ENCODE peak calls at places on chromosomes 5 and 9, in nine cellular contexts. K is spleen; Q is HT1080; G is SJSA1; O is activated naive CD4-positive, alpha-beta T cell treated with Interleukin-2 at 50 U/mL for 16 hours; S is head of caudate nucleus; V is DMS153; W is NCI-H345; M is HL-60. R is an unnamed sample.

GRCh38 chr5:138246334-138246733 is 28.1 kb downstream of the GFRA3 start:
- DNase-seq in V (no peak), W (no peak), S (no peak), O (no peak), M (no peak), Q (no peak), K (no peak), G (no peak), R (no peak)

GRCh38 chr9:122179054-122179689 is 19.5 kb downstream of the MORN5 start:
- DNase-seq in V (no peak), G (no peak), W (no peak), M (no peak), K (no peak), O (no peak), Q (no peak), S (no peak), R (no peak)

GRCh38 chr5:177478711-177479646 is 5.5 kb upstream of the DBN1 start:
- DNase-seq in G (no peak), W (no peak), Q (no peak), M (peak), O (peak), V (no peak), K (peak), S (no peak), R (peak)

GRCh38 chr9:133990366-133991210 is 1.5 kb downstream of the VAV2 start:
- DNase-seq in K (peak), V (no peak), S (no peak), G (peak), W (peak), M (no peak), Q (peak), O (no peak), R (no peak)

GRCh38 chr5:138819065-138819464 is 56.1 kb downstream of the LRRTM2 start:
- DNase-seq in V (no peak), Q (no peak), W (no peak), O (no peak), K (no peak), G (no peak), M (no peak), S (peak), R (no peak)

GRCh38 chr5:173035904-173036707 is 20.0 kb upstream of the CREBRF start:
- DNase-seq in W (no peak), Q (no peak), G (no peak), V (no peak), K (no peak), O (peak), M (no peak), S (no peak), R (peak)

GRCh38 chr9:35367451-35367850 is 122.5 kb upstream of the RUSC2 start:
- DNase-seq in W (no peak), Q (peak), M (no peak), G (peak), O (no peak), S (no peak), V (no peak), K (no peak), R (no peak)

GRCh38 chr5:43305948-43306563 is 7.2 kb downstream of the HMGCS1 start:
- DNase-seq in V (peak), M (peak), G (no peak), W (peak), K (no peak), S (no peak), Q (peak), O (no peak), R (no peak)

GRCh38 chr9:618478-618877 is 223.0 kb upstream of the DMRT1 start:
- DNase-seq in W (no peak), O (no peak), V (no peak), M (no peak), Q (peak), S (no peak), G (no peak), K (no peak), R (no peak)

GRCh38 chr9:4569101-4569500 is 78.8 kb downstream of the SLC1A1 start:
- DNase-seq in G (no peak), K (no peak), S (no peak), W (no peak), O (no peak), V (no peak), Q (no peak), M (no peak), R (no peak)

GRCh38 chr5:29990681-29991080 is 1202.8 kb upstream of the CDH6 start:
- DNase-seq in O (no peak), M (no peak), S (no peak), Q (no peak), W (no peak), V (no peak), G (no peak), K (no peak), R (no peak)

GRCh38 chr5:91271999-91272398 is 111.1 kb downstream of the ARRDC3 start:
- DNase-seq in W (no peak), V (no peak), G (no peak), O (no peak), Q (no peak), S (no peak), K (no peak), M (no peak), R (no peak)

GRCh38 chr5:93721045-93721444 is 20.4 kb downstream of the POU5F2 start:
- DNase-seq in Q (no peak), W (no peak), K (no peak), S (no peak), O (no peak), G (no peak), V (no peak), M (no peak), R (no peak)

GRCh38 chr5:74413403-74414060 is 227.0 kb downstream of the ENC1 start:
- DNase-seq in K (no peak), G (no peak), Q (no peak), V (no peak), W (no peak), O (no peak), S (no peak), M (no peak), R (no peak)

GRCh38 chr5:166117744-166118072 is 2173.7 kb upstream of the WWC1 start:
- DNase-seq in O (no peak), W (no peak), G (no peak), K (no peak), Q (no peak), V (no peak), M (no peak), S (no peak), R (no peak)

GRCh38 chr5:170986598-170986997 is 124.8 kb downstream of the RANBP17 start:
- DNase-seq in M (no peak), V (no peak), Q (no peak), S (no peak), G (no peak), O (no peak), K (no peak), W (no peak), R (no peak)

GRCh38 chr5:84091400-84091799 is 293.3 kb downstream of the EDIL3 start:
- DNase-seq in K (no peak), V (no peak), G (no peak), O (no peak), S (no peak), W (peak), M (no peak), Q (no peak), R (no peak)

GRCh38 chr5:180586870-180587269 is 4.4 kb downstream of the SCGB3A1 start:
- DNase-seq in S (no peak), G (no peak), W (no peak), Q (no peak), M (no peak), O (no peak), K (no peak), V (no peak), R (no peak)

GRCh38 chr5:57538341-57538955 is 55.8 kb upstream of the ACTBL2 start:
- DNase-seq in M (no peak), K (no peak), O (no peak), W (no peak), G (peak), Q (peak), V (peak), S (peak), R (no peak)

GRCh38 chr5:78527054-78527884 is 121.3 kb downstream of the LHFPL2 start:
- DNase-seq in M (no peak), K (no peak), O (no peak), W (no peak), S (no peak), G (peak), V (no peak), Q (peak), R (peak)

GRCh38 chr5:85375525-85375924 is 990.8 kb upstream of the EDIL3 start:
- DNase-seq in K (no peak), M (no peak), G (no peak), W (no peak), O (no peak), S (no peak), V (no peak), Q (no peak), R (no peak)

GRCh38 chr9:127358023-127358535 is 38.9 kb upstream of the SLC2A8 start:
- DNase-seq in V (no peak), W (no peak), G (no peak), Q (no peak), K (no peak), O (no peak), M (peak), S (no peak), R (no peak)

GRCh38 chr9:99445377-99445891 is 223.4 kb downstream of the SEC61B start:
- DNase-seq in O (no peak), W (no peak), Q (peak), M (no peak), K (no peak), V (no peak), G (peak), S (peak), R (no peak)

GRCh38 chr9:35844628-35845301 is 15.7 kb downstream of the TMEM8B start:
- DNase-seq in M (peak), G (peak), O (no peak), Q (peak), K (no peak), V (peak), S (no peak), W (no peak), R (peak)

GRCh38 chr5:473344-474192 is 30.6 kb downstream of the EXOC3 start:
- DNase-seq in O (peak), W (peak), M (no peak), K (no peak), G (no peak), Q (peak), V (no peak), S (no peak), R (peak)

GRCh38 chr5:151254533-151254932 is 1.5 kb downstream of the GM2A start:
- DNase-seq in Q (no peak), V (no peak), M (no peak), G (no peak), K (no peak), S (no peak), O (no peak), W (no peak), R (no peak)

GRCh38 chr9:107228648-107229047 is 54.4 kb upstream of the RAD23B start:
- DNase-seq in M (no peak), W (peak), S (no peak), Q (no peak), O (no peak), V (peak), K (no peak), G (no peak), R (no peak)

GRCh38 chr5:6819521-6819920 is 106.3 kb downstream of the TENT4A start:
- DNase-seq in M (no peak), W (no peak), S (no peak), O (no peak), K (no peak), Q (no peak), G (no peak), V (no peak), R (no peak)

GRCh38 chr5:53350991-53351770 is 129.2 kb upstream of the FST start:
- DNase-seq in G (no peak), W (no peak), K (no peak), M (no peak), S (no peak), V (no peak), O (no peak), Q (peak), R (no peak)

GRCh38 chr9:135641745-135642144 is 2.4 kb upstream of the GLT6D1 start:
- DNase-seq in K (no peak), Q (peak), S (no peak), M (no peak), V (no peak), O (no peak), W (no peak), G (no peak), R (no peak)

GRCh38 chr5:178327931-178328711 is 95.5 kb upstream of the PHYKPL start:
- DNase-seq in G (no peak), O (no peak), W (no peak), Q (no peak), S (no peak), V (no peak), M (peak), K (peak), R (peak)

GRCh38 chr5:65209341-65209740 is 272.4 kb downstream of the ADAMTS6 start:
- DNase-seq in V (no peak), O (no peak), Q (peak), S (no peak), K (no peak), W (no peak), M (no peak), G (no peak), R (no peak)

GRCh38 chr5:87411586-87412416 is 929 bp downstream of the CCNH start:
- DNase-seq in M (peak), K (no peak), G (no peak), S (no peak), W (no peak), O (peak), V (no peak), Q (peak), R (peak)

GRCh38 chr5:58244819-58245478 is 214.9 kb downstream of the PLK2 start:
- DNase-seq in S (no peak), G (no peak), V (no peak), K (no peak), O (no peak), Q (no peak), M (no peak), W (no peak), R (no peak)

GRCh38 chr5:132540764-132541163 is 2.6 kb downstream of the IL5 start:
- DNase-seq in S (no peak), K (no peak), M (no peak), W (no peak), Q (no peak), G (no peak), V (no peak), O (no peak), R (no peak)

GRCh38 chr5:154520861-154521453 is 42.9 kb upstream of the HAND1 start:
- DNase-seq in V (no peak), O (peak), M (peak), G (no peak), Q (peak), S (peak), K (no peak), W (peak), R (no peak)

GRCh38 chr9:108162664-108163063 is 673.1 kb upstream of the KLF4 start:
- DNase-seq in G (peak), S (no peak), Q (peak), K (no peak), W (no peak), O (no peak), M (no peak), V (no peak), R (no peak)